ENCODE peak calls at places on chromosomes 16 and 17, in six cellular contexts. One of them, this sample, is unnamed.

GRCh38 chr17:29357821-29358232 is 32.3 kb upstream of the TAOK1 start:
- DNase-seq in uterus: no peak
- DNase-seq in tibial nerve: no peak
- DNase-seq in brain microvascular endothelial cell: no peak
- DNase-seq in psoas muscle: no peak
- DNase-seq in SK-N-SH: no peak
- DNase-seq in this sample: no peak

GRCh38 chr16:3776316-3776715 is 59.0 kb upstream of the TRAP1 start:
- DNase-seq in uterus: no peak
- DNase-seq in tibial nerve: no peak
- DNase-seq in brain microvascular endothelial cell: no peak
- DNase-seq in psoas muscle: no peak
- DNase-seq in SK-N-SH: no peak
- DNase-seq in this sample: no peak

GRCh38 chr17:19533718-19534561 is at the start of gene SLC47A1:
- DNase-seq in uterus: peak; percentile 35
- DNase-seq in tibial nerve: no peak
- DNase-seq in brain microvascular endothelial cell: no peak
- DNase-seq in psoas muscle: peak; percentile 58
- DNase-seq in SK-N-SH: peak; percentile 88
- DNase-seq in this sample: no peak

GRCh38 chr17:41492771-41493170 is 3.1 kb upstream of the KRT36 start:
- DNase-seq in uterus: peak; percentile 46
- DNase-seq in tibial nerve: no peak
- DNase-seq in brain microvascular endothelial cell: peak; percentile 32
- DNase-seq in psoas muscle: no peak
- DNase-seq in SK-N-SH: peak; percentile 50
- DNase-seq in this sample: no peak

GRCh38 chr16:28863929-28864886 is 565 bp downstream of the SH2B1 start:
- DNase-seq in uterus: peak; percentile 40
- DNase-seq in tibial nerve: no peak
- DNase-seq in brain microvascular endothelial cell: peak; percentile 34
- DNase-seq in psoas muscle: peak; percentile 33
- DNase-seq in SK-N-SH: peak; percentile 60
- DNase-seq in this sample: peak; percentile 78

GRCh38 chr17:33049781-33050414 is 58.3 kb downstream of the SPACA3 start:
- DNase-seq in uterus: peak; percentile 30
- DNase-seq in tibial nerve: no peak
- DNase-seq in brain microvascular endothelial cell: peak; percentile 44
- DNase-seq in psoas muscle: no peak
- DNase-seq in SK-N-SH: peak; percentile 61
- DNase-seq in this sample: no peak

GRCh38 chr17:69250641-69251040 is 22.0 kb upstream of the ABCA10 start:
- DNase-seq in uterus: no peak
- DNase-seq in tibial nerve: no peak
- DNase-seq in brain microvascular endothelial cell: peak; percentile 18
- DNase-seq in psoas muscle: no peak
- DNase-seq in SK-N-SH: no peak
- DNase-seq in this sample: no peak

GRCh38 chr16:11155284-11155806 is 100.7 kb downstream of the SOCS1 start:
- DNase-seq in uterus: no peak
- DNase-seq in tibial nerve: no peak
- DNase-seq in brain microvascular endothelial cell: peak; percentile 67
- DNase-seq in psoas muscle: no peak
- DNase-seq in SK-N-SH: no peak
- DNase-seq in this sample: no peak

GRCh38 chr16:85164838-85165516 is 52.7 kb upstream of the CIBAR2 start:
- DNase-seq in uterus: peak; percentile 80
- DNase-seq in tibial nerve: peak; percentile 65
- DNase-seq in brain microvascular endothelial cell: no peak
- DNase-seq in psoas muscle: peak; percentile 35
- DNase-seq in SK-N-SH: no peak
- DNase-seq in this sample: no peak
- H3K27ac ChIP-seq in uterus: peak overlapping the region; percentile 58
- H3K27ac ChIP-seq in tibial nerve: no peak overlapping the region
- H3K27ac ChIP-seq in brain microvascular endothelial cell: no peak overlapping the region
- H3K27ac ChIP-seq in psoas muscle: peak overlapping the region; percentile 16
- H3K27ac ChIP-seq in SK-N-SH: no peak overlapping the region
- H3K27ac ChIP-seq in this sample: peak overlapping the region; percentile 83

GRCh38 chr16:57536306-57537193 is at the start of gene CCDC102A:
- DNase-seq in uterus: peak; percentile 49
- DNase-seq in tibial nerve: no peak
- DNase-seq in brain microvascular endothelial cell: no peak
- DNase-seq in psoas muscle: no peak
- DNase-seq in SK-N-SH: peak; percentile 86
- DNase-seq in this sample: no peak
- H3K4me3 ChIP-seq in uterus: peak within 1 kb of the TSS; percentile 70
- H3K4me3 ChIP-seq in tibial nerve: peak within 1 kb of the TSS; percentile 78
- H3K4me3 ChIP-seq in brain microvascular endothelial cell: peak within 1 kb of the TSS; percentile 72
- H3K4me3 ChIP-seq in psoas muscle: peak within 1 kb of the TSS; percentile 83
- H3K4me3 ChIP-seq in SK-N-SH: peak within 1 kb of the TSS; percentile 70
- H3K4me3 ChIP-seq in this sample: peak within 1 kb of the TSS; percentile 75

DNA sequence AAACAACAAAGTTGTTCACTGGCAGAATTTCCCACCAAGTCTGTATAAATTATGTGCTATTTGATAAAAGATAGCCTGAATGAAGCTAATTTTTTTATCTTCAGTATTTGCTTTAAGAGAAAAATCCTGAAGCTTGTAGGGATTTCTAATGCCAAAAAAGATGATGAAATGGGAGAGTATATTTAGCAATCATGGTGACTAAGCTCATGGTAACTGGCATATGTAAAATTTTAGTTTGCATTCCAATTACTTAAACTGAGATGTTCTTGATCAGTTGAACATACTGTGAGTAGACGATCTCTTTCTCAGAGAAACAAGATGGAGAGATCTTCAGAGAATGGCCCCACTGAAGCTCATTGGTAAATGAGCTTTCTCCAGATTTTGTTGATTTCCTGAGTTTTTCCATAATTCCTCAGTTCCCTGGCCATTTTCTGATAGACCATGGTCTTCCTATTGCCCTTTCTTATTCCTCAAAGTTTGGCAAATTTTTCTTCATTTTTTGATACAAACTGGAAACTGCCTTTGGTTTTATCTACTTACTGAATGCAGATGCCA is 68.5 kb upstream of the ALOX12 start:
- DNase-seq in uterus: no peak
- DNase-seq in tibial nerve: no peak
- DNase-seq in brain microvascular endothelial cell: no peak
- DNase-seq in psoas muscle: no peak
- DNase-seq in SK-N-SH: no peak
- DNase-seq in this sample: no peak
- H3K27ac ChIP-seq in uterus: no peak overlapping the region
- H3K27ac ChIP-seq in tibial nerve: no peak overlapping the region
- H3K27ac ChIP-seq in brain microvascular endothelial cell: no peak overlapping the region
- H3K27ac ChIP-seq in psoas muscle: no peak overlapping the region
- H3K27ac ChIP-seq in SK-N-SH: no peak overlapping the region
- H3K27ac ChIP-seq in this sample: no peak overlapping the region

GRCh38 chr17:48600244-48601098 is 4.3 kb downstream of the HOXB6 start:
- DNase-seq in uterus: no peak
- DNase-seq in tibial nerve: no peak
- DNase-seq in brain microvascular endothelial cell: no peak
- DNase-seq in psoas muscle: no peak
- DNase-seq in SK-N-SH: no peak
- DNase-seq in this sample: no peak

GRCh38 chr17:48601184-48601527 is 3.6 kb downstream of the HOXB6 start:
- DNase-seq in uterus: no peak
- DNase-seq in tibial nerve: no peak
- DNase-seq in brain microvascular endothelial cell: no peak
- DNase-seq in psoas muscle: no peak
- DNase-seq in SK-N-SH: no peak
- DNase-seq in this sample: no peak

GRCh38 chr17:48603959-48604769 is 622 bp downstream of the HOXB6 start:
- DNase-seq in uterus: no peak
- DNase-seq in tibial nerve: no peak
- DNase-seq in brain microvascular endothelial cell: no peak
- DNase-seq in psoas muscle: peak; percentile 62
- DNase-seq in SK-N-SH: no peak
- DNase-seq in this sample: no peak

GRCh38 chr17:48599373-48599772 is 5.4 kb downstream of the HOXB6 start:
- DNase-seq in uterus: no peak
- DNase-seq in tibial nerve: no peak
- DNase-seq in brain microvascular endothelial cell: no peak
- DNase-seq in psoas muscle: no peak
- DNase-seq in SK-N-SH: no peak
- DNase-seq in this sample: no peak

DNA sequence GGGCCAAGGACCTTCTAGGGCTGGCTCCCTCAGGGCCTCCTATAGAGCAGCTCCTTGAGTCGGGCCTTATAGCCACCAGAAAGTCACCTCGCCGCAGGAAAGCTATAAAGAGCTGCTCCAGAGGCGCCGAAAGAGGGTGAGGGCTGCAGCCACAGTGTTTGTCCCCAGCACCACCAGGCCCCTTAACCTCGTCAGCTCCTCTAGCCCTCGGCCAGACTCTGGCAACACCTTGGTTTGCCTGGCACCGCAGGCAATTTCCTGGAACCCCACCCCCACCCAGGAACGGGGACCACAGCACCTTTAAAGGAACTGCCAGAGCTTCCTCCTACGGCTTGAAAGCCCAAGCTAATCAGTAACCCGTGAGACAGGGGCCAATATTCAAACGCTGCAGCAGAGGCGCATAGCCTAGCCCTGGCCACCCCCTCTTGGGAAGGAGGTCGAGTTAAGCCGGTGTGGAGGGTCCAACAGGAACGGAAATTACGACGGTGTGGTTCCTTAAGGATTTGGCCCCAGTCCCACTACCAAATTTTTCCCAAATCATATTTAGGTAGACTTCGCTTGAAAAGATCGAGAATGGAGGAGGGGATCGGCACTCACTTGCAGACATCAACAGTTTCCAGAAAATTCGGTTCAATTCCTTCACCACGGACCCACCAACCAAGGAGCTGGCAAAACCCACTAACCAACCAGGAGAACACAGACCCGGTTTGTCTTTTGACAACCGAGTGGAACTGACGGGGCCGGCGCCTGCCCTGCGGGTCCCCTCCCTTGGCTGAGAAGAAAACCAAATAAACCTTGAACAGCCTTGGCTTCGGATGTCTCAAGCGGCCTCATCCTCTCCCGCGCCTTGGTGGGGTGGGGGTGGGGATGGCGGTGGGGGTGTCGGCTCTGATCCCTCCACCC is 3.0 kb downstream of the HOXB6 start:
- DNase-seq in uterus: no peak
- DNase-seq in tibial nerve: no peak
- DNase-seq in brain microvascular endothelial cell: no peak
- DNase-seq in psoas muscle: no peak
- DNase-seq in SK-N-SH: no peak
- DNase-seq in this sample: no peak
- H3K4me3 ChIP-seq in uterus: no peak overlapping the region
- H3K4me3 ChIP-seq in tibial nerve: no peak overlapping the region
- H3K4me3 ChIP-seq in brain microvascular endothelial cell: no peak overlapping the region
- H3K4me3 ChIP-seq in psoas muscle: peak overlapping the region; percentile 59
- H3K4me3 ChIP-seq in SK-N-SH: no peak overlapping the region
- H3K4me3 ChIP-seq in this sample: peak overlapping the region; percentile 42

GRCh38 chr16:87766485-87766797 is 655 bp upstream of the KLHDC4 start:
- DNase-seq in uterus: no peak
- DNase-seq in tibial nerve: no peak
- DNase-seq in brain microvascular endothelial cell: no peak
- DNase-seq in psoas muscle: no peak
- DNase-seq in SK-N-SH: no peak
- DNase-seq in this sample: no peak
- H3K27ac ChIP-seq in uterus: peak overlapping the region; percentile 74
- H3K27ac ChIP-seq in tibial nerve: peak overlapping the region; percentile 73
- H3K27ac ChIP-seq in brain microvascular endothelial cell: peak overlapping the region; percentile 79
- H3K27ac ChIP-seq in psoas muscle: peak overlapping the region; percentile 96
- H3K27ac ChIP-seq in SK-N-SH: peak overlapping the region; percentile 78
- H3K27ac ChIP-seq in this sample: peak overlapping the region; percentile 89

This sample was measured in sigmoid colon.